ENCODE peak calls at places on chromosome 7, in ten cellular contexts. O, X, V, W, I, R, L, U, G and C are unnamed samples.

GRCh38 chr7:143320620-143321019 is 4.7 kb downstream of the CLCN1 start:
- DNase-seq in O (no peak), X (no peak), V (no peak), W (no peak), I (no peak), R (no peak), L (no peak), U (no peak), G (no peak), C (no peak)

GRCh38 chr7:141202540-141202939 is 128.7 kb downstream of the TMEM178B start:
- DNase-seq in O (no peak), X (no peak), V (no peak), W (no peak), I (peak), R (no peak), L (no peak), U (no peak), G (no peak), C (no peak)

GRCh38 chr7:26954929-26955328 is 90.5 kb upstream of the SKAP2 start:
- DNase-seq in O (no peak), X (no peak), V (no peak), W (no peak), I (no peak), R (no peak), L (no peak), U (no peak), G (no peak), C (no peak)

GRCh38 chr7:120320218-120320961 is 47.4 kb downstream of the KCND2 start:
- DNase-seq in O (no peak), X (no peak), V (no peak), W (no peak), I (no peak), R (no peak), L (no peak), U (no peak), G (no peak), C (no peak)

GRCh38 chr7:83548250-83548649 is 100.7 kb downstream of the SEMA3E start:
- DNase-seq in O (no peak), X (no peak), V (no peak), W (no peak), I (no peak), R (no peak), L (no peak), U (no peak), G (no peak), C (no peak)

GRCh38 chr7:99437946-99438572 is 539 bp downstream of the PTCD1 start:
- DNase-seq in O (no peak), X (no peak), V (no peak), W (no peak), I (no peak), R (no peak), L (no peak), U (no peak), G (no peak), C (no peak)

GRCh38 chr7:132837529-132837928 is 244.4 kb downstream of the CHCHD3 start:
- DNase-seq in O (no peak), X (no peak), V (peak), W (no peak), I (no peak), R (no peak), L (no peak), U (no peak), G (no peak), C (no peak)

GRCh38 chr7:77797734-77798393 is 370 bp downstream of the TMEM60 start:
- DNase-seq in O (no peak), X (peak), V (peak), W (no peak), I (peak), R (no peak), L (peak), U (peak), G (peak), C (no peak)

GRCh38 chr7:78197447-78197846 is 398.9 kb downstream of the PHTF2 start:
- DNase-seq in O (no peak), X (no peak), V (peak), W (peak), I (no peak), R (no peak), L (no peak), U (peak), G (no peak), C (peak)

DNA sequence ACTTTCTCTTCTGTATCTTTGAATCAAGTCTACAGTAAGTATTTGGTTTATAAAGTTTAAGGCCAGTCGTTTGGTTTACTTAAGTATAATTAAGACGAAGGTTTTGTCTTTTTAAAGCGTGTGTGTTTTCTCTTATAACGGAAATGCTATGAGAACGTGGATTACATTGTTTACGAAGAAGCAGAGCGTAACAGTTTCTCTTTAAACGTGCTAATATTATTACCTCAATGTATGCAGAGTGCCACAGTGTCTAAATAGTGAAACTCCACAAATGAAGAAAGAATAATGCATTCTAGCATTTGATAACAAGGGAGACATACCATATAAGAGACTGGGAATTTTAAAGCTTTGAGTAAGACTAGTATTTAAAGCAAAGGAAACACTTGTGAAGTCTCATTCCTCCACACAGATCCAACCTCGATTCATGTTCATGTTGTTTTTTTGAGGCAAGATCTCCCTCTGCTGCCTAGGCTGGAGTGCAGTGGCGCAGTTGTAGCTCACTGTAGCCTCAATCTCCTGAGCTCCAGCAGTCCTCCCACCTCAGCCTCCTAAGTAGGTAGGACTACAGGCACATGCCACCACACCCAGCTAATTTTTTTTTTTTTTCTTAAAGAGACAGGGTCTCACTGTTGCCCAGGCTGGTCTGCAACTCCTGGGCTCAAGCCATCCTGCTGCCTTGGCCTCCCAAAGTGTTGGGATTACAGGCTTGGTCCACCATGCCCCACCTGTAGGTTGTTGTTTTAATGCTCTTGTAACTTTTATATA is 75.1 kb downstream of the ANKRD61 start:
- DNase-seq in O (no peak), X (peak), V (peak), W (peak), I (no peak), R (no peak), L (no peak), U (peak), G (no peak), C (peak)
- H3K4me3 ChIP-seq in O (peak), X (peak), V (peak), W (peak), I (peak), R (peak), L (peak), U (peak), G (peak), C (peak)

GRCh38 chr7:45653209-45653907 is 79.2 kb downstream of the ADCY1 start:
- DNase-seq in O (no peak), X (no peak), V (no peak), W (no peak), I (no peak), R (no peak), L (no peak), U (no peak), G (no peak), C (no peak)
- TF ChIP-seq CTCF in O (no peak), X (no peak), V (no peak), W (no peak), I (no peak), R (no peak), L (no peak), U (no peak), G (no peak), C (no peak)

GRCh38 chr7:128098629-128099028 is 67.4 kb upstream of the LRRC4 start:
- DNase-seq in O (no peak), X (no peak), V (no peak), W (no peak), I (no peak), R (no peak), L (no peak), U (no peak), G (no peak), C (no peak)

GRCh38 chr7:128099204-128099671 is 68.0 kb upstream of the LRRC4 start:
- DNase-seq in O (no peak), X (no peak), V (peak), W (peak), I (no peak), R (no peak), L (no peak), U (no peak), G (no peak), C (no peak)

GRCh38 chr7:128094686-128095085 is 63.4 kb upstream of the LRRC4 start:
- DNase-seq in O (no peak), X (no peak), V (no peak), W (no peak), I (no peak), R (no peak), L (no peak), U (no peak), G (no peak), C (no peak)

GRCh38 chr7:128100225-128100948 is 69.2 kb upstream of the LRRC4 start:
- DNase-seq in O (no peak), X (no peak), V (no peak), W (no peak), I (no peak), R (no peak), L (no peak), U (no peak), G (no peak), C (no peak)

GRCh38 chr7:128097211-128097731 is 66.0 kb upstream of the LRRC4 start:
- DNase-seq in O (no peak), X (no peak), V (peak), W (no peak), I (no peak), R (no peak), L (no peak), U (no peak), G (no peak), C (no peak)
- H3K4me3 ChIP-seq in O (no peak), X (no peak), V (no peak), W (no peak), I (no peak), R (no peak), L (no peak), U (no peak), G (no peak), C (no peak)

GRCh38 chr7:64793106-64793755 is 997 bp upstream of the ZNF138 start:
- DNase-seq in O (no peak), X (no peak), V (peak), W (peak), I (no peak), R (no peak), L (no peak), U (no peak), G (no peak), C (peak)

GRCh38 chr7:64795176-64795575 is 948 bp downstream of the ZNF138 start:
- DNase-seq in O (no peak), X (no peak), V (no peak), W (no peak), I (no peak), R (no peak), L (no peak), U (no peak), G (no peak), C (no peak)

DNA sequence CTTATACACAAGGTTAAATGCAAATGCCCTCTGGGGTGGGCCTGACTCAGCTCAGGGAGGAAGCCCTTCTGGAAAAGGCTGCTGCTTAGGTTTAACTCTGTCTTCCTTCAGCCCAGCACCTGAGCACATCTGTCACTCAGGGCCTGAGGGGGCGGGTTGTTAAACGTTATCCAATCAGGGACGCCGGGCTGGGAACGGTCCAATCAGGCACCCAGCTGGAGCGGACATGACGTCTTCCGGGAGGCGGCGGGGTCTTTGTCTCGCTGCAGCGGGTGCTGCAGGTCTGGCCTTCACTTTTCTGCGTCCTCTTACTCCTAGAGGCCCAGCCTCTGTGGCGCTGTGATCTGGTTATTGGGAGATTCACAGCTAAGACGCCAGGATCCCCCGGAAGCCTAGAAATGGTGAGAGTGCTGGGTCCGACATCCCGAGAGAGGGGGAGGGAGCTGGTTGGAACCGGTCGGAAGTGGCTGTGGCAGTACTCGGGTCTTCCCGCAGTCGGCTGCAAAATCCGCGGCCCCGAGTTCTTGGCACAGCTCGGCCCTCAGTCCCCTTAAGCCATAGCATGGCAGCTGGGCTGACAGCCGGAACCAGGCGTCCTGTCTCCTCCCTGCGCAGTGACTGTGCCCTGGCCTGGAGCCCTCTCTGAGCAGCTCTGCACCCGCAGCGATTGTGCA is at the start of gene ZNF138:
- DNase-seq in O (peak), X (peak), V (peak), W (peak), I (peak), R (peak), L (peak), U (peak), G (peak), C (peak)
- TF ChIP-seq CTCF in O (no peak), X (no peak), V (no peak), W (no peak), I (no peak), R (no peak), L (no peak), U (peak), G (no peak), C (no peak)

DNA sequence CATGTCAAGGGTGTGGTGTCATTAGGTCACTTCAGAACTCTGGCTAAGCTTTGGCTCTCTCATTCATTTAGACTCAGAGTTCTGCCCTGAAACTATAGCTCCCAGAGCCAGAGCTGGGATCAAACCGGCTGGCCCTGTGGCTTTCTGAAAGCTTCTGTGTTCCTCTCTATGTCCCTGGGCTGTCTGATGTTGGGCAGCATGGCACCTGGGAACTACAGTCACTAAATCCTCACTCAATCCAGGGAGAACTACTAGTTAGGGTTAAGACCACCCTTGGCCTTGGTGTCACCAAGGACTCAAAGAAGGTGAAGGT is 13.2 kb downstream of the ATG9B start:
- DNase-seq in O (no peak), X (no peak), V (no peak), W (no peak), I (no peak), R (no peak), L (no peak), U (no peak), G (no peak), C (no peak)
- H3K4me3 ChIP-seq in O (no peak), X (no peak), V (no peak), W (no peak), I (no peak), R (no peak), L (no peak), U (no peak), G (no peak), C (no peak)

GRCh38 chr7:74049997-74050798 is 22.2 kb downstream of the ELN start:
- DNase-seq in O (no peak), X (no peak), V (no peak), W (no peak), I (no peak), R (no peak), L (no peak), U (no peak), G (no peak), C (no peak)

GRCh38 chr7:74051193-74051592 is 23.2 kb downstream of the ELN start:
- DNase-seq in O (no peak), X (no peak), V (no peak), W (no peak), I (no peak), R (no peak), L (peak), U (no peak), G (no peak), C (no peak)

GRCh38 chr7:74052628-74053027 is 24.7 kb downstream of the ELN start:
- DNase-seq in O (no peak), X (no peak), V (no peak), W (no peak), I (no peak), R (no peak), L (no peak), U (no peak), G (no peak), C (no peak)

GRCh38 chr7:74053589-74054186 is 25.7 kb downstream of the ELN start:
- DNase-seq in O (no peak), X (no peak), V (no peak), W (no peak), I (no peak), R (no peak), L (peak), U (no peak), G (no peak), C (no peak)

DNA sequence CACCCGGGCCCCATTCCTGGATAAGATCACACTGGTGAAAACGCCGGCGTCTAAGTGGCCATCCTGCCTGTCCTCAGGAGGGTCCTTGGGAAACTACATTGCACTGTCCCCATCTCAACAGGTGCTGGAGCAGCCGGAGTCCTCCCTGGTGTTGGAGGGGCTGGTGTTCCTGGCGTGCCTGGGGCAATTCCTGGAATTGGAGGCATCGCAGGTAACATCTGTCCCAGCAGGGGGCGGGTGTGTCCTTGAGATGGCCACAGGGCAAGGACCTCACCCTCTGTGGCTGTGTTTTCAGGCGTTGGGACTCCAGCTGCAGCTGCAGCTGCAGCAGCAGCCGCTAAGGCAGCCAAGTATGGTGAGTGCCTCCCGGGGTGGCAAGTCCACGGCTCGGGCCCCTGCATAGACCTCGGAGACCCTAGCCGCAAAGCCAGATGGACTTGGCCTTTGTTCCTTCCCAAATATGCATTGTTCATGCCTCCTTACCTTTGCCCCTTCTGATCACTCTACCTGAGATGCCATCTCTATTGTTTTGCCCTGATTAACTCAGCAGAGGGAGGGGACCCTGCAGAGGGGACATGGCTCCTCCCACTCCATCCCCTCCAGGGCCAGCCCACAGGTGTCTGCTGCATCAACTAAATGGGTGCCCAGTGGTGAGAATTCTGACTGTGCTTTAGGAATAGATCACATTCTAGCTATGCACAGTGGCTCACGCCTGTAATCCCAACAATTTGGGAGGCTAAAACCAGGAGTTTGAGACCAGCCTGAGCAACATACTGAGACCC is 23.8 kb downstream of the ELN start:
- DNase-seq in O (no peak), X (no peak), V (peak), W (peak), I (no peak), R (peak), L (peak), U (no peak), G (peak), C (peak)
- TF ChIP-seq CTCF in O (no peak), X (no peak), V (peak), W (peak), I (no peak), R (peak), L (no peak), U (peak), G (peak), C (peak)

GRCh38 chr7:21256310-21256877 is 171.5 kb upstream of the SP4 start:
- DNase-seq in O (no peak), X (no peak), V (peak), W (peak), I (no peak), R (peak), L (no peak), U (peak), G (no peak), C (peak)

GRCh38 chr7:21251166-21251806 is 176.6 kb upstream of the SP4 start:
- DNase-seq in O (no peak), X (no peak), V (no peak), W (no peak), I (no peak), R (no peak), L (no peak), U (no peak), G (no peak), C (no peak)

GRCh38 chr7:21253740-21254687 is 173.9 kb upstream of the SP4 start:
- DNase-seq in O (no peak), X (no peak), V (peak), W (peak), I (peak), R (peak), L (no peak), U (peak), G (peak), C (peak)
- H3K4me3 ChIP-seq in O (no peak), X (no peak), V (no peak), W (no peak), I (no peak), R (no peak), L (no peak), U (no peak), G (peak), C (no peak)

GRCh38 chr7:82017334-82017943 is 247.6 kb upstream of the HGF start:
- DNase-seq in O (no peak), X (no peak), V (peak), W (peak), I (no peak), R (peak), L (no peak), U (no peak), G (no peak), C (peak)
- TF ChIP-seq CTCF in O (peak), X (peak), V (peak), W (peak), I (peak), R (peak), L (peak), U (peak), G (peak), C (peak)

GRCh38 chr7:70596575-70596891 is 535.4 kb upstream of the GALNT17 start:
- DNase-seq in O (no peak), X (no peak), V (no peak), W (no peak), I (no peak), R (no peak), L (no peak), U (no peak), G (no peak), C (no peak)
- H3K4me3 ChIP-seq in O (peak), X (peak), V (no peak), W (peak), I (peak), R (no peak), L (peak), U (peak), G (peak), C (no peak)